ENCODE peak calls at places on chromosomes 3 and 15, in four cellular contexts. N is mucosa of descending colon, U is suprapubic skin, X is retinal pigment epithelial cell. O is an unnamed sample.

GRCh38 chr15:55499158-55499557 is 8.9 kb downstream of the DNAAF4 start:
- DNase-seq in N (no peak), U (no peak), X (no peak), O (no peak)

GRCh38 chr15:78280289-78281072 is 16.1 kb downstream of the DNAJA4 start:
- DNase-seq in N (no peak), U (no peak), X (no peak), O (no peak)

GRCh38 chr15:58313810-58314592 is 117.8 kb upstream of the LIPC start:
- DNase-seq in N (no peak), U (no peak), X (no peak), O (no peak)

GRCh38 chr3:128328546-128329458 is 137.9 kb downstream of the DNAJB8 start:
- DNase-seq in N (no peak), U (no peak), X (no peak), O (no peak)

GRCh38 chr15:61083081-61083780 is 145.9 kb downstream of the RORA start:
- DNase-seq in N (no peak), U (no peak), X (no peak), O (no peak)

GRCh38 chr3:149620291-149621020 is 37.4 kb downstream of the WWTR1 start:
- DNase-seq in N (no peak), U (no peak), X (no peak), O (no peak)

GRCh38 chr15:59448871-59449270 is 10.9 kb downstream of the FAM81A start:
- DNase-seq in N (no peak), U (no peak), X (no peak), O (no peak)

GRCh38 chr3:150787741-150788370 is 24.9 kb upstream of the SIAH2 start:
- DNase-seq in N (peak), U (peak), X (no peak), O (no peak)

GRCh38 chr15:46251873-46252272 is 617.0 kb downstream of the SQOR start:
- DNase-seq in N (no peak), U (no peak), X (no peak), O (no peak)

GRCh38 chr3:157442729-157443128 is 6.1 kb downstream of the PTX3 start:
- DNase-seq in N (no peak), U (no peak), X (no peak), O (no peak)

GRCh38 chr3:22089284-22089683 is 338.3 kb upstream of the ZNF385D start:
- DNase-seq in N (no peak), U (no peak), X (peak), O (peak)
- TF ChIP-seq CTCF in N (no peak), U (no peak), X (peak), O (peak)

GRCh38 chr3:49199244-49199899 is 28.0 kb downstream of the KLHDC8B start:
- DNase-seq in N (peak), U (peak), X (peak), O (no peak)
- H3K4me3 ChIP-seq in N (no peak), U (peak), X (peak), O (peak)

GRCh38 chr3:115913069-115913686 is 289.9 kb downstream of the GAP43 start:
- DNase-seq in N (no peak), U (no peak), X (no peak), O (no peak)
- TF ChIP-seq CTCF in N (no peak), U (no peak), X (peak), O (peak)

GRCh38 chr3:16430717-16431630 is 82.5 kb downstream of the RFTN1 start:
- DNase-seq in N (no peak), U (no peak), X (no peak), O (no peak)
- H3K4me3 ChIP-seq in N (no peak), U (no peak), X (no peak), O (no peak)

GRCh38 chr3:65492249-65492648 is 546.5 kb downstream of the MAGI1 start:
- DNase-seq in N (no peak), U (no peak), X (no peak), O (no peak)

GRCh38 chr3:65490132-65490531 is 548.6 kb downstream of the MAGI1 start:
- DNase-seq in N (no peak), U (no peak), X (no peak), O (no peak)

GRCh38 chr3:65493938-65494337 is 544.8 kb downstream of the MAGI1 start:
- DNase-seq in N (no peak), U (no peak), X (no peak), O (no peak)

GRCh38 chr3:65489253-65489652 is 549.5 kb downstream of the MAGI1 start:
- DNase-seq in N (no peak), U (no peak), X (no peak), O (no peak)

GRCh38 chr3:65493371-65493882 is 545.3 kb downstream of the MAGI1 start:
- DNase-seq in N (no peak), U (no peak), X (no peak), O (no peak)
- TF ChIP-seq CTCF in N (no peak), U (no peak), X (no peak), O (no peak)

DNA sequence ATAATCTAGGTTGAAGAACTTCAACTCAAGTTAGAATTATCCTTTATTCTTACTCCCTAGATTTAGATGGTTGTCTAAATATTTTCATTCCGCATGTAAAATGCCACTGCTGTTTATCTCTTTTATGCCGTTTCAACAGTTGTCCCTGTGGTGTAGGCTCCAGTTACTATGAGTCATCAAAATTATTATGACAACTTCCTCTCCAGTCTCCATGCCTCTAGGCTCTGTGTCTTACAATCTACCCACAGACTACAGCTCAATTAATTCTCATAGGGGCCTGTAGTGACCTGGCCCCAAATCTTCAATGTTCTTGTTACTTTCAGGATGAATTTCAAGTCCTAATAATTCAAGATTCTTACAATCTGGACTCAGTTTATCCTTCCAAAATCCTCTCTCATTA is 105.8 kb upstream of the UNC13C start:
- DNase-seq in N (no peak), U (no peak), X (no peak), O (no peak)
- H3K4me3 ChIP-seq in N (no peak), U (no peak), X (no peak), O (no peak)

GRCh38 chr3:184423567-184423966 is 43.7 kb downstream of the CHRD start:
- DNase-seq in N (no peak), U (no peak), X (no peak), O (no peak)

GRCh38 chr3:184429786-184430185 is 49.9 kb downstream of the CHRD start:
- DNase-seq in N (no peak), U (no peak), X (no peak), O (no peak)

GRCh38 chr3:184428561-184429175 is 48.8 kb downstream of the CHRD start:
- DNase-seq in N (no peak), U (no peak), X (no peak), O (no peak)

GRCh38 chr3:184430940-184431339 is 51.1 kb downstream of the CHRD start:
- DNase-seq in N (no peak), U (no peak), X (no peak), O (no peak)

GRCh38 chr3:184426691-184427141 is 46.9 kb downstream of the CHRD start:
- DNase-seq in N (no peak), U (no peak), X (no peak), O (no peak)
- TF ChIP-seq CTCF in N (no peak), U (no peak), X (no peak), O (no peak)

GRCh38 chr3:126529585-126530170 is 5.7 kb downstream of the CHST13 start:
- DNase-seq in N (peak), U (no peak), X (no peak), O (no peak)
- H3K4me3 ChIP-seq in N (no peak), U (no peak), X (no peak), O (no peak)

GRCh38 chr3:100802126-100802525 is 92.8 kb downstream of the TFG start:
- DNase-seq in N (no peak), U (no peak), X (no peak), O (peak)

GRCh38 chr3:100797921-100798491 is 88.7 kb downstream of the TFG start:
- DNase-seq in N (no peak), U (no peak), X (no peak), O (no peak)

DNA sequence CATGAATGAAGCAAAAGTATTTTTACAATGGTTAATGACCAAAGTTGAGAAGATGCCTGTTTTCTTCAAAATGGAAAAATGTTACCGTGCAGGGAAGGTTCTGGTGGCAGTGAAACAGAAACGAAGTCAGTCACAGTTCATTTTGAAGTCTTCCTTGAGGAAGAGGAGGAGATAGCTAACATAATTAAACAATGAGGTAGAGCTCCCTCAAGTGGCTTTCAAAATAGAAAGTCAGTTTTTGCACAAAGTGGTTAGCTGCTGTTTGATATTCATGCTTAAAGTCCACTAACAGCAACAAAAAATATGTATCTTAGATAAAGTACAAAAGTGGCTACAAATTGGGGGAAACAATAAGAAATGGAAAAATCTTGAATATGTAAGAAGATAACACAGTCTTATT is 87.3 kb downstream of the TFG start:
- DNase-seq in N (no peak), U (no peak), X (no peak), O (no peak)
- TF ChIP-seq CTCF in N (no peak), U (no peak), X (peak), O (peak)

DNA sequence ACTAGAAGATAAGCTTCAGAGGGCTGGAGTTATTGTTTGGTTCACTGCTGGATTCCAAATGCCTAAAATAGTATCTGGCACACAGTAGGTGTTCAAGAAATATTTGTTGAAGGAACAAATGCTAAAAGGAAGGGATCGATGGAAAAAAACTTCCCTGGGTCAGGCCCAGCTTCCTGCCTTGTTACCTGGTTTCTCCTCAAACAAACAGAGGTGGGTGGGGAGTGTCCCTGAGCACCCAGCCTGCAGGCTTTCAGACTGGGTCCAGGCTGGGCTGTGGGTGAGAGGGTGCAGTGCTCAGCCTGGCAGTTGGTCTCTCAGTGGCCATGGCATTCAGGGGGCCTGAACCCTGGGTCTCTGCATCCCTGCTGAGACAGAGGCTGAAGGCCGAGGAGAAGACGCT is 14.4 kb upstream of the STRA6 start:
- DNase-seq in N (no peak), U (no peak), X (no peak), O (no peak)
- H3K4me3 ChIP-seq in N (no peak), U (no peak), X (no peak), O (no peak)

O was measured in epithelial cell of proximal tubule.